ENCODE peak calls at places on chromosomes 3 and 15, in four cellular contexts. T, D, N and M are unnamed samples.
A peak's percentile ranks its signal among the peaks of the same experiment; 100 is the strongest.

GRCh38 chr3:72553298-72553697 is 294.9 kb downstream of the SHQ1 start:
- DNase-seq in T (no peak), D (no peak), N (no peak), M (no peak)

GRCh38 chr15:93141373-93141790 is 52.4 kb upstream of the RGMA start:
- DNase-seq in D (no peak), N (no peak), T (no peak), M (no peak)

GRCh38 chr3:67691926-67692325 is 37.5 kb upstream of the SUCLG2 start:
- DNase-seq in N (no peak), T (no peak), D (no peak), M (no peak)

GRCh38 chr3:77947671-77948070 is 907.8 kb downstream of the ROBO2 start:
- DNase-seq in T (no peak), D (no peak), N (no peak), M (no peak)

GRCh38 chr15:63506537-63507035 is 2.2 kb downstream of the USP3 start:
- DNase-seq in D (no peak), T (peak; percentile 19), N (no peak), M (no peak)

GRCh38 chr15:62344806-62345539 is 179.9 kb upstream of the C2CD4B start:
- DNase-seq in T (peak; percentile 65), N (peak; percentile 31), D (peak; percentile 52), M (peak; percentile 27)

GRCh38 chr3:112779558-112780480 is 66.8 kb downstream of the CD200R1L start:
- DNase-seq in N (no peak), D (peak; percentile 23), T (no peak), M (no peak)

GRCh38 chr3:114025451-114025850 is 30.9 kb downstream of the CCDC191 start:
- DNase-seq in D (no peak), N (no peak), T (no peak), M (no peak)

GRCh38 chr3:14405120-14405885 is 2.9 kb downstream of the SLC6A6 start:
- DNase-seq in N (no peak), D (peak; percentile 44), T (no peak), M (no peak)

GRCh38 chr3:14406762-14407161 is 4.4 kb downstream of the SLC6A6 start:
- DNase-seq in D (no peak), T (no peak), N (no peak), M (no peak)

GRCh38 chr3:14406336-14406735 is 3.9 kb downstream of the SLC6A6 start:
- DNase-seq in D (no peak), T (no peak), N (no peak), M (no peak)

GRCh38 chr3:14404396-14405119 is 2.2 kb downstream of the SLC6A6 start:
- DNase-seq in N (no peak), D (no peak), T (no peak), M (no peak)

GRCh38 chr3:14405886-14406238 is 3.5 kb downstream of the SLC6A6 start:
- DNase-seq in T (no peak), D (no peak), N (no peak), M (no peak)
- TF ChIP-seq CTCF in T (no peak), D (no peak), N (no peak), M (no peak)

GRCh38 chr3:127961124-127961523 is 46.1 kb downstream of the KBTBD12 start:
- DNase-seq in N (no peak), D (no peak), T (no peak), M (no peak)
- TF ChIP-seq CTCF in N (no peak), D (no peak), T (no peak), M (no peak)

DNA sequence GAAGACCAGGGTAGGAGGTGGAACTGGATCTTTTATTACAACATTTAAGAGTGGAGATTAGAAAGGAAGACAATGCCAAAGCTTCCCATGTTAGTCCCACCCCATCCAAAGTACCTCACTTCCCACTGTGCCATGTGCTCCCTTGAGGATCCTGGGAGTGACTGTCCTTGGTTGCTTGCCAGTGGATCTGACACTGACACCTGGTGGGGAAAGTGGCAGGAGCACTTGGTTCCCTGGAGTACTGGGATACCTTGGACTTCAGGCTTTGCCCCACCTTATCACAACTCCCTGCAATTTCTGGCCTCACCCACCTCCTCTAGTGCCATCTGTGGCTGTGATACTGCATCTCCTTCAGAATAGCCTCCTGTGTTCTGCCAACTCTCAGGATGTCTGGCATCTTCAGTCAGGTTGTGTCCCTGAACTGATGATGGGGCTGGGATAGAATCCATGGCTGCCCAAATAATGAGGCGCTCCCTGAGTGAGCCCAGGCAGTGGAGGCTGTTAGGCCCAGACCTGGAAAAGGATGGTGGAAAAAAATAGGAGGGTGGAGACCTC is 1.3 kb downstream of the ELL3 start:
- DNase-seq in N (no peak), T (peak; percentile 34), D (no peak), M (no peak)
- TF ChIP-seq CTCF in N (peak; percentile 51), T (peak; percentile 29), D (peak; percentile 16), M (no peak)

GRCh38 chr3:157248590-157249425 is 88.9 kb upstream of the CCNL1 start:
- DNase-seq in D (peak; percentile 93), N (no peak), T (peak; percentile 93), M (no peak)
- TF ChIP-seq CTCF in D (no peak), N (no peak), T (no peak), M (no peak)

GRCh38 chr15:32909431-32909830 is 191.6 kb downstream of the GREM1 start:
- DNase-seq in T (peak; percentile 44), D (peak; percentile 25), N (no peak), M (no peak)
- TF ChIP-seq CTCF in T (no peak), D (no peak), N (no peak), M (no peak)

GRCh38 chr3:100765437-100765975 is 56.2 kb downstream of the TFG start:
- DNase-seq in D (no peak), T (no peak), N (no peak), M (no peak)

GRCh38 chr3:100760377-100760776 is 51.1 kb downstream of the TFG start:
- DNase-seq in N (no peak), T (no peak), D (peak; percentile 9), M (no peak)

GRCh38 chr3:100759162-100759561 is 49.9 kb downstream of the TFG start:
- DNase-seq in N (no peak), T (no peak), D (peak; percentile 16), M (no peak)

GRCh38 chr3:100761951-100762350 is 52.7 kb downstream of the TFG start:
- DNase-seq in D (no peak), T (no peak), N (no peak), M (no peak)

GRCh38 chr3:100761211-100761921 is 52.1 kb downstream of the TFG start:
- DNase-seq in N (no peak), T (no peak), D (no peak), M (no peak)
- TF ChIP-seq CTCF in N (peak; percentile 30), T (no peak), D (no peak), M (peak; percentile 24)

GRCh38 chr3:119428538-119428937 is 34.9 kb downstream of the TMEM39A start:
- DNase-seq in N (no peak), T (no peak), D (no peak), M (no peak)
- TF ChIP-seq CTCF in N (no peak), T (no peak), D (peak; percentile 11), M (no peak)

DNA sequence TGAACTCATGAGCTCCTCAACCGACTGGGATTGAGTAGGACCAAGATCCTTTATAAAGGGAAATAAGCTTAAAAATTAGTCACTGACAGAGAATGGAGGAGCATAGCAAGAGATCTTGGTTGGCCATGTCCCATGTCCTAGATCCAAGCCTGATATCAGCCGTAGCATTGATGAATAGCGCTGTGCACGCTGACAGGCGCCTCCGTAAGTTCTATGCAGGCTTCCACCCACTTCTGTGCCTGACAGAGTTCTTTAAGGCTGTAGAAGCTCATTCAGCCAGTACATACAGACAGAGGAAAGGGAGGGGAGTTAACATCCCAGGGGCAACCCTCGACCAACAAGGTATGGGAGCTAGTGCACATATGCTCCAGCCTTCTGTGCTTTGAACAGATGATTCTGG is 251.7 kb upstream of the TBC1D5 start:
- DNase-seq in D (no peak), N (no peak), T (no peak), M (no peak)
- TF ChIP-seq CTCF in D (no peak), N (no peak), T (no peak), M (no peak)

GRCh38 chr3:63231556-63231955 is 46.6 kb upstream of the SYNPR start:
- DNase-seq in D (no peak), N (no peak), T (no peak), M (no peak)

GRCh38 chr3:63228087-63228486 is 50.0 kb upstream of the SYNPR start:
- DNase-seq in D (no peak), N (no peak), T (no peak), M (no peak)

GRCh38 chr3:63230146-63230545 is 48.0 kb upstream of the SYNPR start:
- DNase-seq in T (no peak), N (no peak), D (no peak), M (no peak)

GRCh38 chr3:63232764-63233396 is 45.2 kb upstream of the SYNPR start:
- DNase-seq in D (peak; percentile 8), N (no peak), T (peak; percentile 3), M (no peak)

DNA sequence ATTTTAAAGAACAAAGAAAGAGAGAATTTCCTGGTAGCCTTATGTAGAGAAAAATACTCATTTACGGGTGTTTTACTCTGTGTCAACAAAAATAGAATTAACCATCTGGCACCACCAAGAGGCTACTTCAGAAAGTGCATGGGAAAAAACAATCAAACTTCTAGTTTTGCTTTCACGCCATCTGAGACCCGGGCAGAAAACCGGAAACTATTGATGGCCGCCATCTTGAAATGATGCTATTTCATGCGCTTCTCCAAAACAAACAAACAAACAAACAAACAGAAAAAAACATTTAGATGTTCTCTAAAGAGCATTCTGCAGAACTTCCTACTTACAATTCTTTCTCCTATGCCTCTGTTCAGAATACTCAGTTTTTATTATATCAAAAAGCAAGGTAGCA is 49.4 kb upstream of the SYNPR start:
- DNase-seq in D (peak; percentile 49), N (no peak), T (peak; percentile 27), M (no peak)
- TF ChIP-seq CTCF in D (peak; percentile 58), N (peak; percentile 73), T (peak; percentile 69), M (no peak)